ENCODE peak calls at places on chromosomes 11 and 22, in eight cellular contexts. B is fibroblast of pulmonary artery, P is fibroblast of the aortic adventitia, G is fibroblast of villous mesenchyme, N is RWPE1, O is D721Med, E is ovary, K is WTC11. T is an unnamed sample.

GRCh38 chr11:45025716-45026492 is 75.2 kb upstream of the TP53I11 start:
- DNase-seq in B (peak), P (no peak), G (no peak), N (no peak), O (no peak), E (peak), K (no peak), T (peak)

GRCh38 chr11:17578296-17578695 is 31.2 kb downstream of the OTOG start:
- DNase-seq in B (no peak), P (no peak), G (no peak), N (no peak), O (no peak), E (no peak), K (peak), T (no peak)

GRCh38 chr22:42621505-42622002 is 6.9 kb upstream of the POLDIP3 start:
- DNase-seq in B (peak), P (peak), G (peak), N (peak), O (peak), E (peak), K (peak), T (peak)

GRCh38 chr11:38019072-38019775 is 1421.2 kb upstream of the RAG2 start:
- DNase-seq in B (peak), P (no peak), G (no peak), N (peak), O (no peak), E (no peak), K (peak), T (no peak)

GRCh38 chr11:63869171-63869591 is 30.3 kb downstream of the MARK2 start:
- DNase-seq in B (no peak), P (no peak), G (no peak), N (peak), O (no peak), E (no peak), K (no peak), T (no peak)

GRCh38 chr11:5380740-5381342 is 2.8 kb upstream of the OR51M1 start:
- DNase-seq in B (peak), P (peak), G (peak), N (peak), O (no peak), E (no peak), K (peak), T (peak)

GRCh38 chr11:58829736-58830135 is 14.8 kb downstream of the GLYATL2 start:
- DNase-seq in B (peak), P (peak), G (peak), N (peak), O (no peak), E (no peak), K (no peak), T (no peak)

GRCh38 chr11:114604886-114605285 is 9.3 kb upstream of the NXPE4 start:
- DNase-seq in B (no peak), P (no peak), G (no peak), N (no peak), O (no peak), E (no peak), K (no peak), T (no peak)

GRCh38 chr11:26905368-26905767 is 88.5 kb upstream of the FIBIN start:
- DNase-seq in B (peak), P (peak), G (peak), N (peak), O (no peak), E (no peak), K (no peak), T (no peak)

GRCh38 chr11:127224276-127224675 is 223.7 kb upstream of the KIRREL3 start:
- DNase-seq in B (no peak), P (no peak), G (no peak), N (no peak), O (no peak), E (no peak), K (no peak), T (no peak)

GRCh38 chr22:23282089-23282501 is 101.8 kb downstream of the BCR start:
- DNase-seq in B (peak), P (peak), G (peak), N (peak), O (no peak), E (peak), K (no peak), T (no peak)

GRCh38 chr22:45709004-45709739 is 37.5 kb downstream of the ATXN10 start:
- DNase-seq in B (peak), P (peak), G (peak), N (peak), O (no peak), E (no peak), K (no peak), T (no peak)

GRCh38 chr11:69704508-69705245 is 855 bp upstream of the FGF19 start:
- DNase-seq in B (peak), P (no peak), G (no peak), N (no peak), O (peak), E (no peak), K (peak), T (peak)

GRCh38 chr22:48758905-48759875 is 1068.5 kb downstream of the BRD1 start:
- DNase-seq in B (no peak), P (no peak), G (no peak), N (no peak), O (no peak), E (peak), K (peak), T (no peak)

GRCh38 chr11:123390146-123390545 is 39.9 kb upstream of the GRAMD1B start:
- DNase-seq in B (no peak), P (no peak), G (no peak), N (no peak), O (no peak), E (no peak), K (no peak), T (no peak)

GRCh38 chr11:45803981-45804805 is 756 bp upstream of the SLC35C1 start:
- DNase-seq in B (peak), P (peak), G (peak), N (peak), O (no peak), E (peak), K (peak), T (peak)

GRCh38 chr11:65643971-65644370 is 6.1 kb downstream of the SIPA1 start:
- DNase-seq in B (no peak), P (no peak), G (no peak), N (peak), O (no peak), E (no peak), K (peak), T (no peak)

GRCh38 chr22:30036656-30037055 is 43.6 kb upstream of the HORMAD2 start:
- DNase-seq in B (no peak), P (no peak), G (peak), N (no peak), O (no peak), E (no peak), K (no peak), T (no peak)

GRCh38 chr22:45504703-45505341 is 2.1 kb downstream of the FBLN1 start:
- DNase-seq in B (peak), P (peak), G (peak), N (no peak), O (no peak), E (no peak), K (peak), T (peak)

GRCh38 chr11:42249956-42250355 is 790.5 kb upstream of the LRRC4C start:
- DNase-seq in B (peak), P (peak), G (no peak), N (no peak), O (no peak), E (no peak), K (no peak), T (no peak)

GRCh38 chr11:1750481-1750839 is at the start of gene IFITM10:
- DNase-seq in B (no peak), P (peak), G (no peak), N (peak), O (no peak), E (no peak), K (peak), T (no peak)

GRCh38 chr11:90218606-90219005 is 4.2 kb downstream of the CHORDC1 start:
- DNase-seq in B (no peak), P (no peak), G (no peak), N (no peak), O (no peak), E (no peak), K (peak), T (peak)

GRCh38 chr11:31874631-31875191 is 63.6 kb upstream of the PAX6 start:
- DNase-seq in B (no peak), P (no peak), G (no peak), N (no peak), O (no peak), E (no peak), K (no peak), T (peak)

GRCh38 chr11:3905080-3905953 is 49.9 kb downstream of the STIM1 start:
- DNase-seq in B (peak), P (peak), G (peak), N (peak), O (no peak), E (peak), K (no peak), T (no peak)

GRCh38 chr11:32006799-32007388 is 84.0 kb upstream of the RCN1 start:
- DNase-seq in B (peak), P (peak), G (peak), N (peak), O (no peak), E (no peak), K (peak), T (peak)

GRCh38 chr22:25843660-25844275 is 101.8 kb downstream of the MYO18B start:
- DNase-seq in B (no peak), P (no peak), G (no peak), N (no peak), O (no peak), E (no peak), K (no peak), T (no peak)

GRCh38 chr22:49372530-49373288 is 455.0 kb downstream of the BRD1 start:
- DNase-seq in B (no peak), P (no peak), G (no peak), N (no peak), O (no peak), E (no peak), K (peak), T (no peak)

GRCh38 chr22:43004362-43005035 is 10.4 kb downstream of the PACSIN2 start:
- DNase-seq in B (no peak), P (peak), G (peak), N (no peak), O (no peak), E (no peak), K (no peak), T (no peak)

GRCh38 chr22:36253523-36254490 is 874 bp downstream of the APOL1 start:
- DNase-seq in B (peak), P (peak), G (peak), N (no peak), O (no peak), E (peak), K (no peak), T (no peak)

GRCh38 chr11:105719073-105719846 is 109.4 kb downstream of the GRIA4 start:
- DNase-seq in B (peak), P (peak), G (no peak), N (peak), O (no peak), E (no peak), K (no peak), T (no peak)

GRCh38 chr22:25383892-25384291 is 164.5 kb downstream of the CRYBB2 start:
- DNase-seq in B (no peak), P (no peak), G (no peak), N (no peak), O (no peak), E (no peak), K (no peak), T (no peak)

GRCh38 chr11:2932850-2933251 is 3.6 kb upstream of the PHLDA2 start:
- DNase-seq in B (no peak), P (peak), G (peak), N (no peak), O (no peak), E (no peak), K (no peak), T (no peak)

GRCh38 chr22:24321999-24322398 is 51.4 kb downstream of the SPECC1L start:
- DNase-seq in B (no peak), P (no peak), G (no peak), N (no peak), O (no peak), E (no peak), K (no peak), T (no peak)

DNA sequence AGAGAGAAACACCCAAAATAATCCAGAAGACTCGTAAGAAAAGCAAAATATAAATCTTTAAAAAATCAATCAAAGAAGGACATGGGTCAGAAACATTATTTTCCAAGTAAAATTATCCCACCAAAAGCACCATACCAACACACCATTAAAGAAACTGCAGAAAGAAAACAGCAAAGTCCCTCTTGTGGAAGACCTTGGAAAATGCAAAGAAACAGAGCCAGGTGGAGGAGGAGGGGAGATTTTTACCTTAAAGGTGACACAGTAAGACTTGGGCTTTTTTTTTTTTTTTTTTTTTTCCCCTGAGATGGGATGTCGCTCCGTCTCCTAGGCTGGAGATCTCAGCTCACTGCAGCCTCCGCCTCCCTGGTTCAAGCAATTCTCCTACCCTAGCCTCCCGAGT is 123.8 kb downstream of the LARGE1 start:
- DNase-seq in B (no peak), P (no peak), G (no peak), N (no peak), O (no peak), E (no peak), K (no peak), T (no peak)
- TF ChIP-seq CTCF in B (no peak), P (no peak), G (no peak), N (no peak), O (no peak), E (no peak), K (no peak), T (no peak)

DNA sequence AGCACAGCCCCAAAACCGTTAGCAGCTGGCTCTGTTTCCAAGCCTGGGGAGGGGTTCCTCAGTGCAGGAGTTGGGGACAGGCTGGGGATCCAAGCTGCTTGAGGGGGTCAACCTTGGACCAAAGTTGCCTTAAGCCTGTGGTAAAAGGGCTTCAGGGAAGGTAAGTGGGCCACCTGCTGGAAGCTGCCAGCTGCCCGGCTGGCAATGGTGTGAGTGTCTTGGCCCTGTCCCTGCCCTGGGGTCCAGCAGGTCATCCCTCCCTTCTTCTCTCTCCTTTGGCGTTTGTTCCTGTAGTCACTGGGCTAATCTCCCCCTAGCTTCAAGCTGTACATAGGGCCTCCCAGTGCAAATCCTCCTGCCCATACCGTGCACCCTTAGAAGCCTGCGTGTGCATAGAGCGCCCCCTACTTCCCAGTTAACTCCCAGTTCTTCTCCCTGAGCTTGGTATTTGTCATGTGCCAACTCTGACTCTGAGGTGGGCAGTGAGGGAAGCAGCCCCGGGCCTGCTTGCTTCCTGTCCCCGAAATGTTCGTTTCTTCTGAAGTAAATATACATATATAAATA is 4.4 kb downstream of the TMEM258 start:
- DNase-seq in B (peak), P (peak), G (peak), N (no peak), O (peak), E (no peak), K (peak), T (peak)
- TF ChIP-seq CTCF in B (peak), P (peak), G (peak), N (peak), O (peak), E (peak), K (peak), T (peak)

GRCh38 chr22:50607366-50608020 is 6.9 kb downstream of the MAPK8IP2 start:
- DNase-seq in B (no peak), P (no peak), G (no peak), N (no peak), O (no peak), E (no peak), K (no peak), T (no peak)

GRCh38 chr22:50605349-50606074 is 4.9 kb downstream of the MAPK8IP2 start:
- DNase-seq in B (no peak), P (no peak), G (no peak), N (no peak), O (no peak), E (no peak), K (no peak), T (no peak)

GRCh38 chr22:50604623-50605348 is 4.2 kb downstream of the MAPK8IP2 start:
- DNase-seq in B (no peak), P (no peak), G (no peak), N (no peak), O (no peak), E (no peak), K (no peak), T (no peak)

GRCh38 chr22:50606561-50607365 is 6.2 kb downstream of the MAPK8IP2 start:
- DNase-seq in B (no peak), P (no peak), G (no peak), N (no peak), O (no peak), E (no peak), K (no peak), T (no peak)

DNA sequence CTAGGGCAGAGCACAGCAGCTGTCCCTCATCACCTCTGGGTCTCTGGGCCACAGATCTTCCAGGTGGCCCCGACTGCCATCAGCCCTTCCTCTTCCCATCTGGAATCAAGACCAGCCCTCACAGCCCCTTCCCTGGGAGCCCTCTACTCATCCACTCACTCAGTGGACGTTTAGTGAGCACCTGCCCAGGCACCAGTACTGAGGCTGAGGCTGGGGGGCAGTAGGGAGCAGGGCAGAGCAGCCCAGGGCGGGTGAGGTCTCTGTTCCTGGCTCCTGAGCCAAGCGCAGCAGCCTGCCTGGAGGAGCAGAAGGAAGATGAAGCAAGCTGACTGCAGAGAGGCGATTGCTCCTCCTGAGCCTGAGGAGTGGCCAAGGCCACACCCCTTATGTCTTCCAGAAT is 5.5 kb downstream of the MAPK8IP2 start:
- DNase-seq in B (no peak), P (no peak), G (no peak), N (no peak), O (no peak), E (no peak), K (no peak), T (no peak)
- TF ChIP-seq CTCF in B (no peak), P (no peak), G (no peak), N (no peak), O (no peak), E (no peak), K (no peak), T (no peak)

DNA sequence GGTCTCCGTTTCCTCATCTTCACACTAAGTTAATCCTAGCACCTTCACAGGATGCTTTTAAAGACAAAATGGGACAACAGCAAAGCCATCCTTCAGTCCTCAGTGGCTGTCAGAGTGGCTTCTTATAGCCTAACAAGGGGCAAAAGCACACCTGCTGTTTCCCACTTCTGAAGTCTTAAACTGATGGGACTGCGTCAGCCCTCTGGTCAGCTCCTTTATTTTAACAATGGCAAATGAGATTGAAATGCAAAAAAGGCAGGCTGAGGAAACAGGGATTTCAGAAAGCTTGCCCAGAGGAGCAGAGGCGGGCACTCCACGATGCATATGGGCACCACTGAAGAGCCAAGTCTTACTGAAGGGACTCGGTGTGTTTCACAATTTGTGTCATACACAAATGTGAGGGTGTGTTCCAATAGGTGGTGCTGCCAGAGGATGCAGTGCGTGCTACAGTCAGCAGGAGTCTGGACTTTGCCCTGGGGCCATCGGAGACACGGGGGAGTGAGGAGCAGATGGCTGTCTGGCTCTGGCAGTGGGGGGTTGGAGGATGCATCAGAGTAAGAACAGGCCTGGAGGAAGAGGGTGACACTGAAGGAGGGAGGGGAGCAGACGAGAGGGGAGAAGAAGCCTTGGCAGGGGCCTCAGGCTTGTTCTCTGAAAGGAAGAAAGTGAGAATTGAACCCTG is 47.3 kb downstream of the TENM4 start:
- DNase-seq in B (no peak), P (no peak), G (peak), N (no peak), O (no peak), E (no peak), K (peak), T (peak)
- TF ChIP-seq CTCF in B (no peak), P (no peak), G (no peak), N (no peak), O (no peak), E (no peak), K (no peak), T (peak)

GRCh38 chr11:124835918-124836317 is 29.3 kb upstream of the ROBO3 start:
- DNase-seq in B (no peak), P (no peak), G (no peak), N (no peak), O (no peak), E (no peak), K (no peak), T (no peak)

GRCh38 chr11:124839051-124839971 is 25.9 kb upstream of the ROBO3 start:
- DNase-seq in B (peak), P (no peak), G (no peak), N (no peak), O (no peak), E (no peak), K (peak), T (peak)

GRCh38 chr11:124834526-124835190 is 30.6 kb upstream of the ROBO3 start:
- DNase-seq in B (no peak), P (no peak), G (no peak), N (no peak), O (no peak), E (no peak), K (no peak), T (no peak)

GRCh38 chr11:124839972-124840621 is 25.1 kb upstream of the ROBO3 start:
- DNase-seq in B (no peak), P (no peak), G (no peak), N (no peak), O (no peak), E (no peak), K (no peak), T (no peak)

DNA sequence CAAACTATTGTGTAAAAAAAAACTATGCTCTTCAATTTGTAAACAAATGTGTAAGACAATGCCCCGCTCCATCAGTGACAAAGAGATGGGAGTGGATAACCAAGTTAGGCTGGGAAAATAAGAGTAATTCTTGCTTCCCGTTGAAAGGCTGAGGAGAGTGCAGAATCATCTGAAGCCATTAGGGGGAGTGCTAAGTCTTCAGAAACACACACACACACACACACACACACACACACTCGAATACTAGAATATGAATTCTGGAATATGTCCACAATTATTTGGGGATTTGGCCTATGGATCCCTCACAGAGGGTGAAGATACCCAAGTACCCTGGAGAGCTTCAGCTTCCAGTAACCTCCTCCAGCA is 27.8 kb upstream of the ROBO3 start:
- DNase-seq in B (peak), P (peak), G (peak), N (peak), O (peak), E (no peak), K (no peak), T (no peak)
- TF ChIP-seq CTCF in B (peak), P (peak), G (peak), N (peak), O (peak), E (no peak), K (no peak), T (no peak)

GRCh38 chr11:71454470-71455113 is 1.6 kb downstream of the NADSYN1 start:
- DNase-seq in B (no peak), P (no peak), G (no peak), N (no peak), O (no peak), E (no peak), K (no peak), T (no peak)
- TF ChIP-seq CTCF in B (no peak), P (no peak), G (no peak), N (peak), O (no peak), E (no peak), K (no peak), T (no peak)

T was measured in glutamatergic neuron.